ENCODE peak calls at places on chromosomes 3 and 15, in four cellular contexts. One of them, this sample, is unnamed.

GRCh38 chr3:68904064-68904463 is 28.3 kb downstream of the TAFA4 start:
- DNase-seq in retina: no peak
- DNase-seq in CD8-positive, alpha-beta T cell: no peak
- DNase-seq in spleen: no peak
- DNase-seq in this sample: no peak

GRCh38 chr15:56871180-56871579 is 47.3 kb upstream of the TCF12 start:
- DNase-seq in retina: no peak
- DNase-seq in CD8-positive, alpha-beta T cell: no peak
- DNase-seq in spleen: no peak
- DNase-seq in this sample: peak; percentile 79

GRCh38 chr15:48040166-48040817 is 80.5 kb upstream of the SLC24A5 start:
- DNase-seq in retina: no peak
- DNase-seq in CD8-positive, alpha-beta T cell: no peak
- DNase-seq in spleen: no peak
- DNase-seq in this sample: peak; percentile 43

GRCh38 chr3:181541414-181541813 is 170.3 kb upstream of the SOX2 start:
- DNase-seq in retina: no peak
- DNase-seq in CD8-positive, alpha-beta T cell: no peak
- DNase-seq in spleen: no peak
- DNase-seq in this sample: no peak

GRCh38 chr3:171309906-171310359 is 150.3 kb downstream of the TNIK start:
- DNase-seq in retina: no peak
- DNase-seq in CD8-positive, alpha-beta T cell: no peak
- DNase-seq in spleen: no peak
- DNase-seq in this sample: peak; percentile 71

GRCh38 chr3:54366007-54366406 is 243.7 kb downstream of the CACNA2D3 start:
- DNase-seq in retina: no peak
- DNase-seq in CD8-positive, alpha-beta T cell: no peak
- DNase-seq in spleen: no peak
- DNase-seq in this sample: no peak

GRCh38 chr3:18424213-18424861 is 802 bp downstream of the SATB1 start:
- DNase-seq in retina: no peak
- DNase-seq in CD8-positive, alpha-beta T cell: no peak
- DNase-seq in spleen: peak; percentile 84
- DNase-seq in this sample: no peak

GRCh38 chr3:39707314-39707909 is 102.0 kb upstream of the MYRIP start:
- DNase-seq in retina: peak; percentile 54
- DNase-seq in CD8-positive, alpha-beta T cell: no peak
- DNase-seq in spleen: no peak
- DNase-seq in this sample: peak; percentile 57

This sample was measured in fibroblast of mammary gland.